ENCODE peak calls at places on chromosomes 13 and 19, in five cellular contexts. One of them, this sample, is unnamed.

GRCh38 chr13:35646061-35646774 is 169.7 kb upstream of the MAB21L1 start:
- DNase-seq in HS-5: no peak
- DNase-seq in PC-3: no peak
- DNase-seq in stimulated activated CD8-positive, alpha-beta memory T cell treated with anti-CD3 and anti-CD28 coated beads, Interleukin-7, amount 100 ng/mL, for 1 hour: no peak
- DNase-seq in right cardiac atrium: no peak
- DNase-seq in this sample: no peak

GRCh38 chr13:100544866-100545683 is 43.5 kb downstream of the GGACT start:
- DNase-seq in right cardiac atrium: peak
- DNase-seq in HS-5: no peak
- DNase-seq in stimulated activated CD8-positive, alpha-beta memory T cell treated with anti-CD3 and anti-CD28 coated beads, Interleukin-7, amount 100 ng/mL, for 1 hour: no peak
- DNase-seq in PC-3: no peak
- DNase-seq in this sample: no peak

GRCh38 chr19:38944981-38945506 is 14.3 kb downstream of the MRPS12 start:
- DNase-seq in right cardiac atrium: no peak
- DNase-seq in stimulated activated CD8-positive, alpha-beta memory T cell treated with anti-CD3 and anti-CD28 coated beads, Interleukin-7, amount 100 ng/mL, for 1 hour: no peak
- DNase-seq in HS-5: no peak
- DNase-seq in PC-3: no peak
- DNase-seq in this sample: no peak

GRCh38 chr13:46578590-46578975 is 25.6 kb downstream of the LRCH1 start:
- DNase-seq in HS-5: no peak
- DNase-seq in PC-3: no peak
- DNase-seq in right cardiac atrium: no peak
- DNase-seq in stimulated activated CD8-positive, alpha-beta memory T cell treated with anti-CD3 and anti-CD28 coated beads, Interleukin-7, amount 100 ng/mL, for 1 hour: no peak
- DNase-seq in this sample: no peak

GRCh38 chr19:4889034-4889825 is 13.5 kb downstream of the ARRDC5 start:
- DNase-seq in PC-3: peak
- DNase-seq in stimulated activated CD8-positive, alpha-beta memory T cell treated with anti-CD3 and anti-CD28 coated beads, Interleukin-7, amount 100 ng/mL, for 1 hour: no peak
- DNase-seq in right cardiac atrium: no peak
- DNase-seq in HS-5: peak
- DNase-seq in this sample: no peak

GRCh38 chr13:111359237-111359915 is 38.9 kb downstream of the TEX29 start:
- DNase-seq in HS-5: peak
- DNase-seq in stimulated activated CD8-positive, alpha-beta memory T cell treated with anti-CD3 and anti-CD28 coated beads, Interleukin-7, amount 100 ng/mL, for 1 hour: no peak
- DNase-seq in right cardiac atrium: no peak
- DNase-seq in PC-3: no peak
- DNase-seq in this sample: peak

GRCh38 chr19:33175886-33176669 is 18.1 kb upstream of the LRP3 start:
- DNase-seq in HS-5: no peak
- DNase-seq in PC-3: no peak
- DNase-seq in right cardiac atrium: no peak
- DNase-seq in stimulated activated CD8-positive, alpha-beta memory T cell treated with anti-CD3 and anti-CD28 coated beads, Interleukin-7, amount 100 ng/mL, for 1 hour: no peak
- DNase-seq in this sample: no peak

GRCh38 chr13:68025604-68026003 is 795.5 kb upstream of the PCDH9 start:
- DNase-seq in PC-3: no peak
- DNase-seq in stimulated activated CD8-positive, alpha-beta memory T cell treated with anti-CD3 and anti-CD28 coated beads, Interleukin-7, amount 100 ng/mL, for 1 hour: no peak
- DNase-seq in right cardiac atrium: no peak
- DNase-seq in HS-5: no peak
- DNase-seq in this sample: no peak

GRCh38 chr19:46217476-46217875 is 12.1 kb upstream of the IGFL1 start:
- DNase-seq in HS-5: no peak
- DNase-seq in stimulated activated CD8-positive, alpha-beta memory T cell treated with anti-CD3 and anti-CD28 coated beads, Interleukin-7, amount 100 ng/mL, for 1 hour: no peak
- DNase-seq in PC-3: no peak
- DNase-seq in right cardiac atrium: no peak
- DNase-seq in this sample: no peak

GRCh38 chr13:97076898-97077297 is 82.6 kb upstream of the OXGR1 start:
- DNase-seq in HS-5: no peak
- DNase-seq in PC-3: no peak
- DNase-seq in stimulated activated CD8-positive, alpha-beta memory T cell treated with anti-CD3 and anti-CD28 coated beads, Interleukin-7, amount 100 ng/mL, for 1 hour: no peak
- DNase-seq in right cardiac atrium: no peak
- DNase-seq in this sample: no peak

GRCh38 chr13:78940444-78940843 is 281.5 kb upstream of the OBI1 start:
- DNase-seq in stimulated activated CD8-positive, alpha-beta memory T cell treated with anti-CD3 and anti-CD28 coated beads, Interleukin-7, amount 100 ng/mL, for 1 hour: no peak
- DNase-seq in right cardiac atrium: no peak
- DNase-seq in HS-5: no peak
- DNase-seq in PC-3: no peak
- DNase-seq in this sample: no peak

GRCh38 chr13:61142506-61142905 is 273.1 kb downstream of the PCDH20 start:
- DNase-seq in PC-3: peak
- DNase-seq in stimulated activated CD8-positive, alpha-beta memory T cell treated with anti-CD3 and anti-CD28 coated beads, Interleukin-7, amount 100 ng/mL, for 1 hour: no peak
- DNase-seq in HS-5: no peak
- DNase-seq in right cardiac atrium: no peak
- DNase-seq in this sample: no peak

GRCh38 chr19:383922-384800 is 24.8 kb downstream of the C2CD4C start:
- DNase-seq in right cardiac atrium: peak
- DNase-seq in stimulated activated CD8-positive, alpha-beta memory T cell treated with anti-CD3 and anti-CD28 coated beads, Interleukin-7, amount 100 ng/mL, for 1 hour: no peak
- DNase-seq in PC-3: no peak
- DNase-seq in HS-5: no peak
- DNase-seq in this sample: no peak

GRCh38 chr19:44847144-44848035 is 1.3 kb downstream of the NECTIN2 start:
- DNase-seq in PC-3: peak
- DNase-seq in HS-5: no peak
- DNase-seq in stimulated activated CD8-positive, alpha-beta memory T cell treated with anti-CD3 and anti-CD28 coated beads, Interleukin-7, amount 100 ng/mL, for 1 hour: no peak
- DNase-seq in right cardiac atrium: peak
- DNase-seq in this sample: peak

GRCh38 chr19:42269518-42270345 is 680 bp downstream of the CIC start:
- DNase-seq in right cardiac atrium: peak
- DNase-seq in HS-5: no peak
- DNase-seq in PC-3: no peak
- DNase-seq in stimulated activated CD8-positive, alpha-beta memory T cell treated with anti-CD3 and anti-CD28 coated beads, Interleukin-7, amount 100 ng/mL, for 1 hour: no peak
- DNase-seq in this sample: no peak